ENCODE peak calls at places on chromosomes 16 and 17, in nine cellular contexts. D, X, J, N, G, T, W, E and Q are unnamed samples.
A peak's percentile ranks its signal among the peaks of the same experiment; 100 is the strongest.

GRCh38 chr17:64641499-64641898 is 20.6 kb downstream of the SMURF2 start:
- DNase-seq in D (no peak), N (no peak), X (no peak), J (no peak), E (peak; percentile 76), T (peak; percentile 68), G (no peak), W (no peak), Q (no peak)

GRCh38 chr17:40360091-40360490 is 4.4 kb downstream of the GJD3 start:
- DNase-seq in X (no peak), G (no peak), E (no peak), J (no peak), W (no peak), N (no peak), T (no peak), D (no peak), Q (no peak)

GRCh38 chr17:65231086-65231485 is 93.9 kb downstream of the RGS9 start:
- DNase-seq in X (no peak), E (no peak), N (no peak), D (no peak), T (peak; percentile 24), W (no peak), G (no peak), J (no peak), Q (no peak)

GRCh38 chr17:48970224-48970623 is 1.8 kb upstream of the GIP start:
- DNase-seq in D (no peak), J (no peak), X (no peak), N (no peak), E (no peak), G (peak; percentile 47), T (no peak), W (no peak), Q (no peak)

GRCh38 chr17:4711671-4712111 is 1.3 kb downstream of the ARRB2 start:
- DNase-seq in X (no peak), E (no peak), D (no peak), W (no peak), G (peak; percentile 75), J (peak; percentile 64), N (no peak), T (no peak), Q (peak; percentile 33)

GRCh38 chr17:48628641-48629410 is 2.7 kb upstream of the HOXB9 start:
- DNase-seq in E (no peak), T (no peak), G (no peak), D (no peak), X (no peak), J (no peak), N (no peak), W (no peak), Q (no peak)

GRCh38 chr16:68898026-68898425 is 54.7 kb downstream of the TANGO6 start:
- DNase-seq in J (no peak), W (no peak), X (no peak), D (no peak), T (no peak), N (no peak), E (no peak), G (no peak), Q (no peak)

GRCh38 chr17:31369266-31369665 is 22.2 kb upstream of the RAB11FIP4 start:
- DNase-seq in D (no peak), T (no peak), W (no peak), N (no peak), X (no peak), J (no peak), E (no peak), G (no peak), Q (no peak)

GRCh38 chr16:4525634-4526277 is 12.8 kb downstream of the CDIP1 start:
- DNase-seq in J (no peak), X (peak; percentile 26), E (no peak), G (no peak), N (no peak), D (no peak), W (no peak), T (no peak), Q (no peak)

GRCh38 chr17:77100009-77100408 is 40.8 kb upstream of the SEC14L1 start:
- DNase-seq in E (no peak), N (no peak), J (peak; percentile 84), T (no peak), D (peak; percentile 85), X (peak; percentile 38), W (no peak), G (peak; percentile 85), Q (peak; percentile 62)

GRCh38 chr17:19992803-19993713 is 15.4 kb upstream of the AKAP10 start:
- DNase-seq in G (peak; percentile 93), N (peak; percentile 73), W (peak; percentile 91), X (peak; percentile 83), E (peak; percentile 76), J (peak; percentile 92), D (peak; percentile 97), T (peak; percentile 97), Q (peak; percentile 93)
- H3K4me3 ChIP-seq in G (no peak overlapping the region), N (peak overlapping the region; percentile 55), W (peak overlapping the region; percentile 37), X (no peak overlapping the region), E (no peak overlapping the region), J (no peak overlapping the region), D (no peak overlapping the region), T (peak overlapping the region; percentile 65), Q (no peak overlapping the region)

GRCh38 chr17:47325176-47325575 is 1.4 kb downstream of the EFCAB13 start:
- DNase-seq in G (no peak), X (no peak), N (no peak), W (no peak), T (no peak), E (no peak), D (no peak), J (no peak), Q (no peak)
- H3K4me3 ChIP-seq in G (no peak overlapping the region), X (no peak overlapping the region), N (no peak overlapping the region), W (no peak overlapping the region), T (no peak overlapping the region), E (no peak overlapping the region), D (no peak overlapping the region), J (no peak overlapping the region), Q (no peak overlapping the region)

DNA sequence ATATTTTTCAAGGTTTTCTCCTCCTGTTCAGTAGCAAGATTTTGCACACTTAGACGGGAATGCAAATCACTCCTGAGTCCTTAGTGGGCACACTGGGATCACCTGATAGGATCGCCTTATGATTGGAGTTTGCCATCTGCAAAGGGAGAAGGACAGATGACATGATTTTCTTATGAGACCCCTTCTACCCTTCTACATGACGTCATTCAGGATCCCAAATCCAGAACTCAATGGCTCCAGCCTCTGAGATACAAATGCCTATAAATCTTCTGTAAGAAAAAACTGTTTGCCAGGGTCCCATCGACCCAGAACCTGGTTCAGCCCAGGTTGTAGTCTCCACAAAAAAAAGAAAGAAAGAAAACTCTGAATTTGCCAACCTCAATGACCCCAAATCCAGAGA is 6.9 kb downstream of the ZNF423 start:
- DNase-seq in T (no peak), J (no peak), N (no peak), D (no peak), W (no peak), G (no peak), X (no peak), E (no peak), Q (no peak)
- H3K4me3 ChIP-seq in T (no peak overlapping the region), J (no peak overlapping the region), N (no peak overlapping the region), D (no peak overlapping the region), W (no peak overlapping the region), G (no peak overlapping the region), X (no peak overlapping the region), E (no peak overlapping the region), Q (no peak overlapping the region)

GRCh38 chr17:75261336-75262111 is at the start of the genes GGA3 and MRPS7:
- DNase-seq in D (peak; percentile 99), E (peak; percentile 92), G (peak; percentile 96), X (peak; percentile 95), T (peak; percentile 97), W (peak; percentile 95), J (peak; percentile 95), N (peak; percentile 87), Q (peak; percentile 97)
- H3K4me3 ChIP-seq in D (peak within 1 kb of the TSS; percentile 100), E (peak within 1 kb of the TSS; percentile 92), G (peak within 1 kb of the TSS; percentile 72), X (peak within 1 kb of the TSS; percentile 89), T (peak within 1 kb of the TSS; percentile 96), W (peak within 1 kb of the TSS; percentile 92), J (peak within 1 kb of the TSS; percentile 90), N (peak within 1 kb of the TSS; percentile 94), Q (peak within 1 kb of the TSS; percentile 98)

GRCh38 chr17:38602453-38602852 is 3.3 kb downstream of the SRCIN1 start:
- DNase-seq in G (no peak), X (no peak), W (no peak), N (no peak), D (no peak), E (no peak), T (no peak), J (no peak), Q (no peak)

GRCh38 chr17:38600416-38600815 is 5.3 kb downstream of the SRCIN1 start:
- DNase-seq in D (no peak), E (no peak), X (no peak), N (no peak), J (no peak), T (no peak), G (no peak), W (no peak), Q (no peak)

GRCh38 chr17:38599398-38599856 is 6.3 kb downstream of the SRCIN1 start:
- DNase-seq in E (no peak), W (no peak), N (no peak), T (no peak), G (no peak), X (no peak), D (no peak), J (no peak), Q (no peak)

GRCh38 chr17:38601539-38602351 is 4.0 kb downstream of the SRCIN1 start:
- DNase-seq in N (no peak), E (no peak), X (no peak), T (no peak), J (no peak), G (no peak), D (no peak), W (no peak), Q (no peak)

DNA sequence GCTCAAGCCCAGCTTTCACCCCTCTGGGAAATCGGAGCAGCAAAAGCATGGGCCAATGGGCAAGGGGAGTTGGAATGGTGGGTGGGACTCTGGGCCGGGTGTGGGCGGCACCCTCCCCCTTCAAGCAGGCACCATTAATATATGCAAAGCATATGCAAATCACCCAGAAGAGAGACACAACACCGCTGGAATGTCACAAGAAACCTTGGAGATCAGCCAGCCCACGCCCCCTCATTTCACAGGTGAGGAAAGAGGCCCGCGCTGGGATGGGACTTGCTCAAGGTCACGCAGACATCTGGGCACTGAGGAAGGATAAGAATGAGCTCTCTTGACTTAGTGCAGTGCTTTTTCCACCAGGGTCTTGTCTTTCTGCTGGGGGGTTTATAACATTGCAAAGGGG is 4.8 kb downstream of the SRCIN1 start:
- DNase-seq in T (no peak), N (no peak), W (no peak), D (no peak), E (no peak), G (no peak), X (no peak), J (no peak), Q (no peak)
- H3K4me3 ChIP-seq in T (no peak overlapping the region), N (no peak overlapping the region), W (no peak overlapping the region), D (no peak overlapping the region), E (no peak overlapping the region), G (no peak overlapping the region), X (no peak overlapping the region), J (no peak overlapping the region), Q (no peak overlapping the region)